ENCODE peak calls at places on chromosomes 1 and 21, in seven cellular contexts. One of them, this sample, is unnamed.

GRCh38 chr1:11062965-11063401 is 3.2 kb upstream of the SRM start:
- DNase-seq in A549: no peak
- DNase-seq in H1: no peak
- DNase-seq in K562: no peak
- DNase-seq in WTC11: no peak
- DNase-seq in HCT116: no peak
- DNase-seq in SK-N-SH: no peak
- DNase-seq in this sample: peak

GRCh38 chr1:214551436-214552173 is at the start of gene PTPN14:
- DNase-seq in A549: peak
- DNase-seq in H1: peak
- DNase-seq in K562: no peak
- DNase-seq in WTC11: peak
- DNase-seq in HCT116: peak
- DNase-seq in SK-N-SH: peak
- DNase-seq in this sample: peak

GRCh38 chr1:54247858-54248257 is 47.9 kb downstream of the MRPL37 start:
- DNase-seq in A549: no peak
- DNase-seq in H1: no peak
- DNase-seq in K562: no peak
- DNase-seq in WTC11: no peak
- DNase-seq in HCT116: no peak
- DNase-seq in SK-N-SH: no peak
- DNase-seq in this sample: no peak

GRCh38 chr1:44103270-44104131 is 15.1 kb upstream of the KLF17 start:
- DNase-seq in A549: peak
- DNase-seq in H1: peak
- DNase-seq in K562: peak
- DNase-seq in WTC11: peak
- DNase-seq in HCT116: peak
- DNase-seq in SK-N-SH: no peak
- DNase-seq in this sample: peak

GRCh38 chr21:42093991-42094417 is 22.9 kb downstream of the UMODL1 start:
- DNase-seq in A549: no peak
- DNase-seq in H1: no peak
- DNase-seq in K562: no peak
- DNase-seq in WTC11: no peak
- DNase-seq in HCT116: no peak
- DNase-seq in SK-N-SH: no peak
- DNase-seq in this sample: no peak

GRCh38 chr1:201348211-201348566 is 29.3 kb downstream of the TNNT2 start:
- DNase-seq in A549: peak
- DNase-seq in H1: peak
- DNase-seq in K562: peak
- DNase-seq in WTC11: peak
- DNase-seq in HCT116: peak
- DNase-seq in SK-N-SH: peak
- DNase-seq in this sample: peak

GRCh38 chr21:38244885-38245869 is 11.6 kb upstream of the KCNJ15 start:
- DNase-seq in A549: peak
- DNase-seq in H1: no peak
- DNase-seq in K562: no peak
- DNase-seq in WTC11: no peak
- DNase-seq in HCT116: no peak
- DNase-seq in SK-N-SH: no peak
- DNase-seq in this sample: peak

GRCh38 chr21:45324430-45325205 is 36.9 kb upstream of the POFUT2 start:
- DNase-seq in A549: peak
- DNase-seq in H1: no peak
- DNase-seq in K562: no peak
- DNase-seq in WTC11: no peak
- DNase-seq in HCT116: no peak
- DNase-seq in SK-N-SH: peak
- DNase-seq in this sample: no peak

GRCh38 chr1:72557446-72558049 is 275.2 kb upstream of the NEGR1 start:
- DNase-seq in A549: no peak
- DNase-seq in H1: no peak
- DNase-seq in K562: no peak
- DNase-seq in WTC11: peak
- DNase-seq in HCT116: no peak
- DNase-seq in SK-N-SH: no peak
- DNase-seq in this sample: peak

GRCh38 chr1:216665381-216665780 is 57.8 kb downstream of the ESRRG start:
- DNase-seq in A549: no peak
- DNase-seq in H1: no peak
- DNase-seq in K562: no peak
- DNase-seq in WTC11: no peak
- DNase-seq in HCT116: no peak
- DNase-seq in SK-N-SH: no peak
- DNase-seq in this sample: peak

GRCh38 chr1:30757196-30757949 is at the start of gene LAPTM5:
- DNase-seq in A549: no peak
- DNase-seq in H1: no peak
- DNase-seq in K562: no peak
- DNase-seq in WTC11: no peak
- DNase-seq in HCT116: no peak
- DNase-seq in SK-N-SH: no peak
- DNase-seq in this sample: peak

GRCh38 chr1:5990913-5991783 is 1.1 kb downstream of the NPHP4 start:
- DNase-seq in A549: no peak
- DNase-seq in H1: no peak
- DNase-seq in K562: peak
- DNase-seq in WTC11: peak
- DNase-seq in HCT116: no peak
- DNase-seq in SK-N-SH: peak
- DNase-seq in this sample: peak

GRCh38 chr1:86981482-86982311 is 67.3 kb downstream of the HS2ST1 start:
- DNase-seq in A549: no peak
- DNase-seq in H1: no peak
- DNase-seq in K562: no peak
- DNase-seq in WTC11: no peak
- DNase-seq in HCT116: no peak
- DNase-seq in SK-N-SH: no peak
- DNase-seq in this sample: no peak

GRCh38 chr1:42941640-42942330 is 16.9 kb downstream of the SLC2A1 start:
- DNase-seq in A549: peak
- DNase-seq in H1: no peak
- DNase-seq in K562: peak
- DNase-seq in WTC11: no peak
- DNase-seq in HCT116: peak
- DNase-seq in SK-N-SH: no peak
- DNase-seq in this sample: no peak

GRCh38 chr1:245742891-245743290 is 588.1 kb downstream of the KIF26B start:
- DNase-seq in A549: no peak
- DNase-seq in H1: no peak
- DNase-seq in K562: no peak
- DNase-seq in WTC11: no peak
- DNase-seq in HCT116: no peak
- DNase-seq in SK-N-SH: no peak
- DNase-seq in this sample: no peak

GRCh38 chr1:238484121-238484520 is 593.4 kb upstream of the ZP4 start:
- DNase-seq in A549: no peak
- DNase-seq in H1: no peak
- DNase-seq in K562: no peak
- DNase-seq in WTC11: no peak
- DNase-seq in HCT116: no peak
- DNase-seq in SK-N-SH: no peak
- DNase-seq in this sample: no peak

GRCh38 chr1:189929501-189930099 is 548.1 kb downstream of the BRINP3 start:
- DNase-seq in A549: no peak
- DNase-seq in H1: no peak
- DNase-seq in K562: no peak
- DNase-seq in WTC11: no peak
- DNase-seq in HCT116: no peak
- DNase-seq in SK-N-SH: no peak
- DNase-seq in this sample: no peak

GRCh38 chr1:3740752-3741151 is 11.5 kb upstream of the CCDC27 start:
- DNase-seq in A549: no peak
- DNase-seq in H1: no peak
- DNase-seq in K562: no peak
- DNase-seq in WTC11: no peak
- DNase-seq in HCT116: no peak
- DNase-seq in SK-N-SH: no peak
- DNase-seq in this sample: no peak

GRCh38 chr1:82124987-82125638 is 324.4 kb downstream of the ADGRL2 start:
- DNase-seq in A549: no peak
- DNase-seq in H1: no peak
- DNase-seq in K562: no peak
- DNase-seq in WTC11: no peak
- DNase-seq in HCT116: no peak
- DNase-seq in SK-N-SH: no peak
- DNase-seq in this sample: no peak

GRCh38 chr1:37502104-37502503 is 12.5 kb downstream of the MEAF6 start:
- DNase-seq in A549: no peak
- DNase-seq in H1: no peak
- DNase-seq in K562: no peak
- DNase-seq in WTC11: no peak
- DNase-seq in HCT116: no peak
- DNase-seq in SK-N-SH: no peak
- DNase-seq in this sample: no peak

GRCh38 chr1:36511804-36512798 is 29.4 kb upstream of the CSF3R start:
- DNase-seq in A549: no peak
- DNase-seq in H1: no peak
- DNase-seq in K562: no peak
- DNase-seq in WTC11: no peak
- DNase-seq in HCT116: no peak
- DNase-seq in SK-N-SH: no peak
- DNase-seq in this sample: peak

GRCh38 chr1:3903141-3904005 is 3.3 kb upstream of the C1orf174 start:
- DNase-seq in A549: no peak
- DNase-seq in H1: no peak
- DNase-seq in K562: no peak
- DNase-seq in WTC11: no peak
- DNase-seq in HCT116: no peak
- DNase-seq in SK-N-SH: no peak
- DNase-seq in this sample: peak

GRCh38 chr1:115955228-115955627 is 21.1 kb upstream of the SLC22A15 start:
- DNase-seq in A549: no peak
- DNase-seq in H1: no peak
- DNase-seq in K562: no peak
- DNase-seq in WTC11: no peak
- DNase-seq in HCT116: no peak
- DNase-seq in SK-N-SH: no peak
- DNase-seq in this sample: no peak

GRCh38 chr1:115953180-115953579 is 23.1 kb upstream of the SLC22A15 start:
- DNase-seq in A549: no peak
- DNase-seq in H1: no peak
- DNase-seq in K562: no peak
- DNase-seq in WTC11: no peak
- DNase-seq in HCT116: no peak
- DNase-seq in SK-N-SH: no peak
- DNase-seq in this sample: no peak

GRCh38 chr1:115951552-115951951 is 24.8 kb upstream of the SLC22A15 start:
- DNase-seq in A549: no peak
- DNase-seq in H1: no peak
- DNase-seq in K562: no peak
- DNase-seq in WTC11: no peak
- DNase-seq in HCT116: no peak
- DNase-seq in SK-N-SH: no peak
- DNase-seq in this sample: peak

GRCh38 chr1:115954684-115955083 is 21.6 kb upstream of the SLC22A15 start:
- DNase-seq in A549: no peak
- DNase-seq in H1: no peak
- DNase-seq in K562: no peak
- DNase-seq in WTC11: no peak
- DNase-seq in HCT116: no peak
- DNase-seq in SK-N-SH: no peak
- DNase-seq in this sample: no peak

GRCh38 chr1:115952547-115952946 is 23.8 kb upstream of the SLC22A15 start:
- DNase-seq in A549: no peak
- DNase-seq in H1: no peak
- DNase-seq in K562: no peak
- DNase-seq in WTC11: no peak
- DNase-seq in HCT116: no peak
- DNase-seq in SK-N-SH: no peak
- DNase-seq in this sample: no peak
- TF ChIP-seq CTCF in A549: no peak
- TF ChIP-seq CTCF in H1: no peak
- TF ChIP-seq CTCF in K562: no peak
- TF ChIP-seq CTCF in WTC11: no peak
- TF ChIP-seq CTCF in HCT116: no peak
- TF ChIP-seq CTCF in SK-N-SH: no peak
- TF ChIP-seq CTCF in this sample: no peak

GRCh38 chr1:70211536-70211935 is 6.2 kb upstream of the LRRC40 start:
- DNase-seq in A549: no peak
- DNase-seq in H1: no peak
- DNase-seq in K562: no peak
- DNase-seq in WTC11: no peak
- DNase-seq in HCT116: no peak
- DNase-seq in SK-N-SH: no peak
- DNase-seq in this sample: no peak
- TF ChIP-seq MAX in A549: no peak
- TF ChIP-seq MAX in H1: no peak
- TF ChIP-seq MAX in K562: no peak
- TF ChIP-seq MAX in WTC11: no peak
- TF ChIP-seq MAX in HCT116: no peak
- TF ChIP-seq MAX in SK-N-SH: no peak
- TF ChIP-seq MAX in this sample: no peak

GRCh38 chr1:207963429-207964194 is 52.7 kb upstream of the CD34 start:
- DNase-seq in A549: peak
- DNase-seq in H1: peak
- DNase-seq in K562: peak
- DNase-seq in WTC11: peak
- DNase-seq in HCT116: peak
- DNase-seq in SK-N-SH: peak
- DNase-seq in this sample: peak
- TF ChIP-seq CTCF in A549: peak
- TF ChIP-seq CTCF in H1: peak
- TF ChIP-seq CTCF in K562: peak
- TF ChIP-seq CTCF in WTC11: peak
- TF ChIP-seq CTCF in HCT116: peak
- TF ChIP-seq CTCF in SK-N-SH: peak
- TF ChIP-seq CTCF in this sample: peak

GRCh38 chr1:149937779-149938178 is 1.1 kb upstream of the MTMR11 start:
- DNase-seq in A549: no peak
- DNase-seq in H1: no peak
- DNase-seq in K562: no peak
- DNase-seq in WTC11: no peak
- DNase-seq in HCT116: no peak
- DNase-seq in SK-N-SH: no peak
- DNase-seq in this sample: peak

GRCh38 chr1:149936992-149937705 is 470 bp upstream of the MTMR11 start:
- DNase-seq in A549: peak
- DNase-seq in H1: no peak
- DNase-seq in K562: no peak
- DNase-seq in WTC11: no peak
- DNase-seq in HCT116: peak
- DNase-seq in SK-N-SH: no peak
- DNase-seq in this sample: no peak

GRCh38 chr1:149934326-149934725 is 2.4 kb downstream of the MTMR11 start:
- DNase-seq in A549: no peak
- DNase-seq in H1: no peak
- DNase-seq in K562: no peak
- DNase-seq in WTC11: no peak
- DNase-seq in HCT116: no peak
- DNase-seq in SK-N-SH: no peak
- DNase-seq in this sample: no peak

GRCh38 chr1:149933208-149933607 is 3.5 kb downstream of the MTMR11 start:
- DNase-seq in A549: no peak
- DNase-seq in H1: no peak
- DNase-seq in K562: no peak
- DNase-seq in WTC11: no peak
- DNase-seq in HCT116: no peak
- DNase-seq in SK-N-SH: no peak
- DNase-seq in this sample: no peak

GRCh38 chr1:149936076-149936991 is at the start of gene MTMR11:
- DNase-seq in A549: peak
- DNase-seq in H1: no peak
- DNase-seq in K562: peak
- DNase-seq in WTC11: no peak
- DNase-seq in HCT116: no peak
- DNase-seq in SK-N-SH: no peak
- DNase-seq in this sample: no peak
- TF ChIP-seq MAX in A549: no peak
- TF ChIP-seq MAX in H1: no peak
- TF ChIP-seq MAX in K562: no peak
- TF ChIP-seq MAX in WTC11: no peak
- TF ChIP-seq MAX in HCT116: peak
- TF ChIP-seq MAX in SK-N-SH: no peak
- TF ChIP-seq MAX in this sample: no peak

This sample was measured in NB4.